ENCODE peak calls at places on chromosomes 2 and 18, in seven cellular contexts. F is CD8-positive, alpha-beta T cell; B is neural progenitor cell; S is CD4-positive, alpha-beta T cell; I is B cell; H is psoas muscle; N is bronchial epithelial cell. L is an unnamed sample.

GRCh38 chr2:204268458-204268857 is 276.8 kb upstream of the PARD3B start:
- DNase-seq in F (no peak), B (no peak), S (no peak), I (no peak), H (no peak), N (no peak), L (no peak)

GRCh38 chr2:144041612-144042011 is 478.3 kb downstream of the ZEB2 start:
- DNase-seq in F (no peak), B (peak), S (no peak), I (no peak), H (no peak), N (no peak), L (no peak)

GRCh38 chr2:218798767-218799504 is 17.0 kb downstream of the CYP27A1 start:
- DNase-seq in F (no peak), B (no peak), S (no peak), I (no peak), H (no peak), N (no peak), L (no peak)

GRCh38 chr2:202410092-202410491 is 34.0 kb downstream of the BMPR2 start:
- DNase-seq in F (no peak), B (no peak), S (no peak), I (no peak), H (no peak), N (no peak), L (no peak)

GRCh38 chr2:129912871-129913694 is 66.4 kb upstream of the RAB6C start:
- DNase-seq in F (peak), B (no peak), S (no peak), I (no peak), H (no peak), N (no peak), L (no peak)

GRCh38 chr2:30334738-30335426 is 103.5 kb downstream of the LBH start:
- DNase-seq in F (peak), B (peak), S (peak), I (no peak), H (no peak), N (peak), L (no peak)

GRCh38 chr18:23228102-23229051 is 93.1 kb downstream of the CABLES1 start:
- DNase-seq in F (no peak), B (no peak), S (no peak), I (peak), H (no peak), N (no peak), L (no peak)

GRCh38 chr2:46858697-46859080 is 56.9 kb downstream of the MCFD2 start:
- DNase-seq in F (no peak), B (no peak), S (no peak), I (no peak), H (no peak), N (no peak), L (no peak)

GRCh38 chr2:181457121-181457740 is at the start of gene ITGA4:
- DNase-seq in F (peak), B (peak), S (peak), I (peak), H (peak), N (peak), L (peak)

GRCh38 chr2:201579536-201579935 is 63.8 kb downstream of the TMEM237 start:
- DNase-seq in F (no peak), B (no peak), S (no peak), I (no peak), H (no peak), N (no peak), L (no peak)

GRCh38 chr2:4140284-4140962 is 437.0 kb downstream of the DCDC2C start:
- DNase-seq in F (no peak), B (no peak), S (no peak), I (no peak), H (no peak), N (peak), L (no peak)

GRCh38 chr2:4135765-4136164 is 432.4 kb downstream of the DCDC2C start:
- DNase-seq in F (no peak), B (no peak), S (no peak), I (no peak), H (no peak), N (no peak), L (no peak)

GRCh38 chr2:4134881-4135565 is 431.6 kb downstream of the DCDC2C start:
- DNase-seq in F (no peak), B (no peak), S (no peak), I (no peak), H (no peak), N (peak), L (no peak)

GRCh38 chr2:4139711-4140110 is 436.3 kb downstream of the DCDC2C start:
- DNase-seq in F (no peak), B (no peak), S (no peak), I (no peak), H (no peak), N (no peak), L (no peak)
- TF ChIP-seq CTCF in F (no peak), B (no peak), S (no peak), I (no peak), H (no peak), N (no peak), L (no peak)

DNA sequence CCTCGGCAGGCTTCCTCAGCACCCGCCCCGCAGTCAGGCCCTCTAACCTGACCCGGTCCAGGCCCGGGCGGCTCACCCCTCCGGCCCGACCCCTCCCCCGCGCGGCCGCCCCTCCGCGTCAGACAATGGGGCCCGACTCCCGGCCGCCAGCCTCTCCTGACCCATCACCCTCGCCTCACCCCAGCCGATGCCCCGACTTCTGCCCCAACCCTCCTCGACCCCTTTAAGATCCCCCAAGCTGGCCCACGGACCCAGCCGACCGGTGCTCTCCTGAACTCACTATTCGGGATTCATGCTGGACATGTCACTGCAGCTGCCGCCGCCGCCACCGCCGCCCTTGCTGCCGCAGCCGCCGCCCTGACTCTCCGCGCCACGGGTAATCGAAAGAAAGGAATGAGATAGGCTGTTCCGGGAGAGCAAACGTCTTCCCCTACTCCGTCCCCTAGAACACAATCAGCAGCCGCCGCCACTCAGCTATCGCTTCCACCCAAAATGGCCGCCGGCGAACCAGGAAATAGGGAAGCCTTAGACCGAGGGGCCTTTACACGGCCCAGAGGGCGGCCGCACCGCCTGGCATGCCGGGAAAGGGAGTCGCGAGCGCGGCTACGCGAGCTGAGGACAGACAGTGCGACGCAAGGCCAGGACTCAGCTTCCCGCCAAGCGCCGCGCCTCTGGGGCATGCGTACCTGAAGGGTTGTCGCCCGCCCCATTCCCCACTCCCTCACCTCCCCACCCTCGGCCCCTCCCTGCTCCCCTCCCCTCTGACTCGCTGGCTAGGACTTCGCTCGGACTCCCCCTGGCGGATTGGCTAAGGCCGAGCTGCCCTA is at the start of gene RAB1A:
- DNase-seq in F (peak), B (peak), S (peak), I (peak), H (peak), N (peak), L (peak)
- TF ChIP-seq CTCF in F (no peak), B (peak), S (peak), I (no peak), H (peak), N (peak), L (peak)

DNA sequence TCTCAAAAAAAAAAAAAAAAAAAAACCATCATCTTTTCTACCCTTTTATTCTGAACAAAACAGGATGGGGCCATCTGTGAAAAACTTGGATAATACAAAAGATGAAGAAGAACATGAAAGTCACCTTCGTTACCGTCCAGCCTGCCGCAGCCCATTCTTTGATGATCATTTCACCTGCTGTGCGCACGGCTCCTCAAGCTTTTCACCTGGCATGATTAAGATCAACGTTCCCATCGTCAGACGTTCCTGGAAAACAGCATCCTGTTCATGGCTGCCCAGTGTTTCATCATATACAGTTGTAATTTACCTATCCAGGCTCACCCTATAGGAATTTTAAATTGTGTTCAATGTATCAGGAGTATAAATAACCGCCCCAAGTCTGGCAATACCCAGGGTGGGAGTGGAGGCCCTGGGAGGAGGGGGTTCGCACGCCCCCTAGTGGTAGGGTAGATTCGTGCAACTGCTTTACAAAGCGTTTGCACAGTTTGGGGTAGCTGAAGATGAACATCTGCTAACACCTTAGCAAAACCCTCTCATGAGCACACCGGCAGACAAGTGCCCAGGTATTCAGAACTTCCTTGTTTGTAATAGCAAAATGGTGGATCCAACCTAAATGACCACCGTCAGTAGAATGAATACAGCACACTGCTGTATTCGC is 49.0 kb upstream of the GLI2 start:
- DNase-seq in F (no peak), B (no peak), S (no peak), I (peak), H (no peak), N (no peak), L (no peak)
- TF ChIP-seq CTCF in F (no peak), B (peak), S (peak), I (peak), H (peak), N (peak), L (peak)

DNA sequence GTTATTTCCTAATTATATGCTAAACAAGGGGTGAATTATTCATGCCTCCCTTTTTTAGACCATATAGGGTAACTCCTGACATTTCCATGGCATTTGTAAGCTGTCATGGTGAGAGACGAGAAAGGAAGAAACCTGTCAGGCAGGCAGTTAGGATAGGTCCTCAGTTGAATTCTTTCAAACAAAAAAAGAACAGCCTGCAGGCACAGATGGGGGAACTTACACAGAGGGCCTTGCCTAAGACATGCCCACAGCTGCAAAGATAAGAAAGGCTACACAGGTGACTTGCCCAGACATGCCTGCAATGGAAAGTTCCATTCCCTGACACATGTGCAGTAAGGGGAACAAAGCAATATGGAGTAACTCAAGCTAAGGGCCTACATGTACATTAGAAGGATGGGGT is 128.1 kb downstream of the TMEM163 start:
- DNase-seq in F (no peak), B (no peak), S (no peak), I (no peak), H (no peak), N (peak), L (no peak)
- TF ChIP-seq CTCF in F (no peak), B (no peak), S (no peak), I (no peak), H (no peak), N (no peak), L (no peak)